ENCODE peak calls at places on chromosomes 11 and 22, in six cellular contexts. One of them, this sample, is unnamed.

GRCh38 chr22:24400037-24400725 is 27.2 kb upstream of the ADORA2A start:
- ATAC-seq in T-cell: no peak
- ATAC-seq in left lung: no peak
- ATAC-seq in natural killer cell treated with Interleukin-12 subunit alpha and Interleukin-12 subunit beta and Interleukin-15 and Interleukin-18, amount 100 ng/mL, for 72 hours: no peak
- ATAC-seq in left cardiac atrium: no peak
- ATAC-seq in Right ventricle myocardium inferior: no peak
- ATAC-seq in this sample: no peak

GRCh38 chr11:131658952-131659351 is 288.5 kb downstream of the NTM start:
- ATAC-seq in Right ventricle myocardium inferior: no peak
- ATAC-seq in left lung: no peak
- ATAC-seq in natural killer cell treated with Interleukin-12 subunit alpha and Interleukin-12 subunit beta and Interleukin-15 and Interleukin-18, amount 100 ng/mL, for 72 hours: no peak
- ATAC-seq in T-cell: no peak
- ATAC-seq in left cardiac atrium: no peak
- ATAC-seq in this sample: peak

GRCh38 chr11:65834202-65834601 is 439 bp downstream of the SNX32 start:
- ATAC-seq in left cardiac atrium: no peak
- ATAC-seq in natural killer cell treated with Interleukin-12 subunit alpha and Interleukin-12 subunit beta and Interleukin-15 and Interleukin-18, amount 100 ng/mL, for 72 hours: no peak
- ATAC-seq in T-cell: no peak
- ATAC-seq in Right ventricle myocardium inferior: no peak
- ATAC-seq in left lung: peak
- ATAC-seq in this sample: no peak

GRCh38 chr11:87012673-87013072 is 25.1 kb upstream of the TMEM135 start:
- ATAC-seq in Right ventricle myocardium inferior: no peak
- ATAC-seq in natural killer cell treated with Interleukin-12 subunit alpha and Interleukin-12 subunit beta and Interleukin-15 and Interleukin-18, amount 100 ng/mL, for 72 hours: no peak
- ATAC-seq in left cardiac atrium: no peak
- ATAC-seq in left lung: no peak
- ATAC-seq in T-cell: peak
- ATAC-seq in this sample: no peak

GRCh38 chr11:119362741-119363080 is 16.2 kb upstream of the MFRP start:
- ATAC-seq in left cardiac atrium: no peak
- ATAC-seq in left lung: no peak
- ATAC-seq in natural killer cell treated with Interleukin-12 subunit alpha and Interleukin-12 subunit beta and Interleukin-15 and Interleukin-18, amount 100 ng/mL, for 72 hours: no peak
- ATAC-seq in T-cell: no peak
- ATAC-seq in Right ventricle myocardium inferior: no peak
- ATAC-seq in this sample: no peak

GRCh38 chr22:25169278-25170031 is 30.2 kb upstream of the CRYBB3 start:
- ATAC-seq in natural killer cell treated with Interleukin-12 subunit alpha and Interleukin-12 subunit beta and Interleukin-15 and Interleukin-18, amount 100 ng/mL, for 72 hours: no peak
- ATAC-seq in Right ventricle myocardium inferior: no peak
- ATAC-seq in T-cell: no peak
- ATAC-seq in left cardiac atrium: no peak
- ATAC-seq in left lung: peak
- ATAC-seq in this sample: no peak

GRCh38 chr11:112652786-112653390 is 308.3 kb upstream of the NCAM1 start:
- ATAC-seq in Right ventricle myocardium inferior: no peak
- ATAC-seq in left cardiac atrium: no peak
- ATAC-seq in left lung: no peak
- ATAC-seq in natural killer cell treated with Interleukin-12 subunit alpha and Interleukin-12 subunit beta and Interleukin-15 and Interleukin-18, amount 100 ng/mL, for 72 hours: no peak
- ATAC-seq in T-cell: no peak
- ATAC-seq in this sample: no peak

GRCh38 chr11:115965754-115966504 is 461.7 kb upstream of the CADM1 start:
- ATAC-seq in left lung: peak
- ATAC-seq in T-cell: no peak
- ATAC-seq in left cardiac atrium: peak
- ATAC-seq in Right ventricle myocardium inferior: peak
- ATAC-seq in natural killer cell treated with Interleukin-12 subunit alpha and Interleukin-12 subunit beta and Interleukin-15 and Interleukin-18, amount 100 ng/mL, for 72 hours: no peak
- ATAC-seq in this sample: no peak

GRCh38 chr11:33172996-33173395 is 11.7 kb upstream of the CSTF3 start:
- ATAC-seq in left lung: peak
- ATAC-seq in Right ventricle myocardium inferior: peak
- ATAC-seq in left cardiac atrium: peak
- ATAC-seq in T-cell: no peak
- ATAC-seq in natural killer cell treated with Interleukin-12 subunit alpha and Interleukin-12 subunit beta and Interleukin-15 and Interleukin-18, amount 100 ng/mL, for 72 hours: no peak
- ATAC-seq in this sample: no peak

GRCh38 chr11:13284776-13285588 is 7.4 kb downstream of the BMAL1 start:
- ATAC-seq in natural killer cell treated with Interleukin-12 subunit alpha and Interleukin-12 subunit beta and Interleukin-15 and Interleukin-18, amount 100 ng/mL, for 72 hours: no peak
- ATAC-seq in left cardiac atrium: no peak
- ATAC-seq in left lung: no peak
- ATAC-seq in T-cell: no peak
- ATAC-seq in Right ventricle myocardium inferior: no peak
- ATAC-seq in this sample: no peak

GRCh38 chr11:76243157-76243556 is 36.9 kb upstream of the WNT11 start:
- ATAC-seq in T-cell: no peak
- ATAC-seq in Right ventricle myocardium inferior: no peak
- ATAC-seq in left cardiac atrium: no peak
- ATAC-seq in left lung: no peak
- ATAC-seq in natural killer cell treated with Interleukin-12 subunit alpha and Interleukin-12 subunit beta and Interleukin-15 and Interleukin-18, amount 100 ng/mL, for 72 hours: no peak
- ATAC-seq in this sample: no peak

GRCh38 chr11:71383461-71383860 is 64.7 kb downstream of the DHCR7 start:
- ATAC-seq in Right ventricle myocardium inferior: no peak
- ATAC-seq in T-cell: no peak
- ATAC-seq in left cardiac atrium: no peak
- ATAC-seq in left lung: no peak
- ATAC-seq in natural killer cell treated with Interleukin-12 subunit alpha and Interleukin-12 subunit beta and Interleukin-15 and Interleukin-18, amount 100 ng/mL, for 72 hours: no peak
- ATAC-seq in this sample: peak